ENCODE peak calls at places on chromosomes 5 and 9, in five cellular contexts. G is esophagus squamous epithelium, U is hepatocyte, B is nephron progenitor cell, I is fibroblast of mammary gland. J is an unnamed sample.

GRCh38 chr5:120151181-120151580 is 312.9 kb upstream of the PRR16 start:
- DNase-seq in U (no peak), B (no peak), I (no peak), G (no peak), J (no peak)

GRCh38 chr5:83731638-83732037 is 11.0 kb upstream of the HAPLN1 start:
- DNase-seq in U (no peak), G (no peak), I (no peak), B (no peak), J (no peak)

GRCh38 chr9:126985870-126986498 is 71.4 kb downstream of the RALGPS1 start:
- DNase-seq in U (peak; percentile 35), G (no peak), B (no peak), I (peak; percentile 73), J (peak; percentile 97)

GRCh38 chr9:15306068-15306756 is 804 bp downstream of the TTC39B start:
- DNase-seq in B (peak; percentile 61), U (peak; percentile 84), I (peak; percentile 55), G (peak; percentile 13), J (peak; percentile 78)

GRCh38 chr5:78958672-78959410 is 26.3 kb downstream of the ARSB start:
- DNase-seq in G (no peak), B (no peak), I (no peak), U (no peak), J (no peak)

GRCh38 chr5:168936511-168936910 is 357.3 kb upstream of the PANK3 start:
- DNase-seq in G (no peak), I (no peak), U (no peak), B (no peak), J (no peak)

GRCh38 chr9:78811562-78812276 is 514.8 kb downstream of the PSAT1 start:
- DNase-seq in G (no peak), B (no peak), U (no peak), I (peak; percentile 35), J (no peak)

GRCh38 chr5:24906689-24907088 is 261.9 kb upstream of the CDH10 start:
- DNase-seq in G (no peak), I (no peak), B (no peak), U (no peak), J (peak; percentile 13)

GRCh38 chr9:73548201-73548600 is 396.5 kb downstream of the ANXA1 start:
- DNase-seq in I (no peak), G (no peak), B (no peak), U (no peak), J (no peak)

GRCh38 chr9:72254881-72255545 is 105.8 kb downstream of the GDA start:
- DNase-seq in I (peak; percentile 20), G (no peak), U (no peak), B (no peak), J (peak; percentile 47)

GRCh38 chr9:123353984-123354591 is 1.9 kb upstream of the CRB2 start:
- DNase-seq in U (peak; percentile 82), B (peak; percentile 91), G (no peak), I (peak; percentile 53), J (peak; percentile 59)

GRCh38 chr5:125409496-125410351 is 663.3 kb upstream of the ZNF608 start:
- DNase-seq in G (no peak), B (peak; percentile 19), U (peak; percentile 5), I (peak; percentile 44), J (peak; percentile 78)

GRCh38 chr9:128362774-128363173 is 8.4 kb upstream of the URM1 start:
- DNase-seq in U (no peak), B (no peak), G (no peak), I (no peak), J (no peak)

GRCh38 chr5:102794677-102795331 is 39.7 kb downstream of the PAM start:
- DNase-seq in G (no peak), B (no peak), U (no peak), I (no peak), J (no peak)

GRCh38 chr5:102794047-102794446 is 38.9 kb downstream of the PAM start:
- DNase-seq in U (no peak), B (no peak), I (no peak), G (no peak), J (no peak)

GRCh38 chr5:102789469-102789868 is 34.4 kb downstream of the PAM start:
- DNase-seq in G (no peak), U (no peak), I (no peak), B (no peak), J (no peak)

GRCh38 chr5:102795546-102795945 is 40.4 kb downstream of the PAM start:
- DNase-seq in G (no peak), I (no peak), B (no peak), U (no peak), J (no peak)

DNA sequence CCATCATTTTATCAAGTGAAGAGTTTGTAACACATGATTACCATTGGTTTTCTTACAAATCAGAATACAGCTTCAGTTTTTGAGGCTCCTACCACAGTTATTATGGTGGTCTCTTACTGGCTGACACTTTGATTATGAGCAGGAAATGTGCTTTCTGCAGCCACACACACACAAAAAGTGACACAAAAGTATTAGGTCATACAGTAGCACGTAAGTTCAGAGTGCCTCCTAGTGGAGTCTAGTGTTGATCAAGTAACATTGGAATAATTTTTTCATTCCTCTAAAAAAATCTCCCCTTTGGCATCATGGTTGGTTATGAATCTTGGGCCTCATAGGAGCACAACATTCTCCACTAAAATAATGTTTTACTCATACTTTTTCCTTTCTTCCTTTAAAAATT is 37.6 kb downstream of the PAM start:
- DNase-seq in G (no peak), B (no peak), U (no peak), I (peak; percentile 56), J (peak; percentile 34)
- TF ChIP-seq CTCF in G (peak; percentile 39), B (no peak), U (peak; percentile 27), I (peak; percentile 48), J (peak; percentile 31)

GRCh38 chr9:17520264-17521058 is 58.4 kb upstream of the SH3GL2 start:
- DNase-seq in I (no peak), G (no peak), B (no peak), U (no peak), J (no peak)

GRCh38 chr9:17519761-17520160 is 59.1 kb upstream of the SH3GL2 start:
- DNase-seq in U (peak; percentile 43), G (no peak), B (no peak), I (peak; percentile 4), J (no peak)

GRCh38 chr9:17521456-17521855 is 57.4 kb upstream of the SH3GL2 start:
- DNase-seq in G (no peak), I (no peak), U (no peak), B (no peak), J (no peak)
- TF ChIP-seq CTCF in G (no peak), I (no peak), U (peak; percentile 8), B (no peak), J (no peak)

DNA sequence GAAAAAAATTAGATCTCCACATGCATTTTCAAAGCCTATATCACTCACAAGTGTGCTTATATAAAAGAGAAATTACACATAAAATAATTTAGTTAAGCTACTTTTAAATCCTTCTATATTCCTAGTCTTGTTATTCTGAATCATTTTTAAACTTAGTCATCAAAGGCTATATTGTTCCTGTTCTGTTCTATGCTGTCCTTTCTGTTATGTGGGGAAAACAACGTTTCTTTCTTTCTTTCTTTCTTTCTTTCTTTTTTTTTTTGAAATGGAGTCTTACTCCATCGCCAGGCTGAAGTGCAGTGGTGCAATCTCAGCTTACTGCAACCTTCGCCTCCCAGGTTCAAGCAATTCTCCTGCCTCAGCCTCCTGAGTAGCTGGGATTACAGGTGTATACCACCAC is 389.2 kb upstream of the FTMT start:
- DNase-seq in B (no peak), G (no peak), I (no peak), U (no peak), J (no peak)
- TF ChIP-seq CTCF in B (no peak), G (no peak), I (no peak), U (no peak), J (no peak)

GRCh38 chr9:114590328-114590727 is 2.8 kb downstream of the ATP6V1G1 start:
- DNase-seq in U (no peak), I (no peak), G (no peak), B (no peak), J (no peak)

GRCh38 chr9:114594136-114594535 is 6.6 kb downstream of the ATP6V1G1 start:
- DNase-seq in B (no peak), I (no peak), U (no peak), G (no peak), J (no peak)

GRCh38 chr9:114591206-114591853 is 3.8 kb downstream of the ATP6V1G1 start:
- DNase-seq in B (no peak), G (no peak), I (peak; percentile 62), U (peak; percentile 34), J (no peak)

GRCh38 chr9:114588671-114589526 is 1.3 kb downstream of the ATP6V1G1 start:
- DNase-seq in G (no peak), U (peak; percentile 45), I (peak; percentile 76), B (no peak), J (peak; percentile 37)

GRCh38 chr9:114592356-114592755 is 4.8 kb downstream of the ATP6V1G1 start:
- DNase-seq in U (no peak), I (peak; percentile 37), G (no peak), B (no peak), J (no peak)
- TF ChIP-seq CTCF in U (peak; percentile 27), I (peak; percentile 34), G (peak; percentile 60), B (no peak), J (no peak)

J was measured in MCF 10A.